ENCODE peak calls at places on chromosomes 3 and 15, in eight cellular contexts. Z is endothelial cell, F is non-pigmented ciliary epithelial cell, I is C1 segment of cervical spinal cord, H is breast epithelium, D is GDM1, K is GM04504, S is GM10248. N is an unnamed sample.

GRCh38 chr3:8931342-8931741 is 31.9 kb downstream of the RAD18 start:
- DNase-seq in H (no peak), D (no peak), I (no peak), Z (no peak), F (no peak), K (no peak), S (no peak), N (no peak)

GRCh38 chr3:158160958-158161357 is 51.1 kb downstream of the RSRC1 start:
- DNase-seq in H (no peak), F (no peak), Z (no peak), K (peak; percentile 73), I (no peak), D (no peak), S (no peak), N (peak; percentile 12)

GRCh38 chr3:13706451-13706850 is 157.5 kb downstream of the FBLN2 start:
- DNase-seq in D (no peak), I (no peak), K (no peak), H (peak; percentile 17), S (no peak), F (no peak), Z (no peak), N (no peak)

GRCh38 chr3:4394048-4394447 is 73.0 kb downstream of the SUMF1 start:
- DNase-seq in I (no peak), H (no peak), Z (no peak), D (peak; percentile 80), S (no peak), F (peak; percentile 51), K (no peak), N (no peak)

GRCh38 chr3:73216310-73216709 is 154.9 kb downstream of the EBLN2 start:
- DNase-seq in D (no peak), H (no peak), K (no peak), F (no peak), Z (no peak), S (no peak), I (no peak), N (no peak)

GRCh38 chr15:35092846-35093245 is 7.8 kb upstream of the NANOGP8 start:
- DNase-seq in I (no peak), H (no peak), F (no peak), K (no peak), D (no peak), Z (no peak), S (no peak), N (no peak)

GRCh38 chr3:25448750-25449684 is 21.0 kb downstream of the RARB start:
- DNase-seq in D (no peak), H (peak; percentile 84), Z (no peak), F (no peak), S (no peak), K (no peak), I (peak; percentile 55), N (peak; percentile 58)

GRCh38 chr3:47299396-47300318 is 16.9 kb downstream of the KLHL18 start:
- DNase-seq in K (no peak), H (no peak), Z (no peak), I (no peak), D (no peak), S (no peak), F (no peak), N (no peak)

GRCh38 chr3:188084751-188085595 is 69.0 kb upstream of the LPP start:
- DNase-seq in I (no peak), D (no peak), K (no peak), Z (peak; percentile 5), S (no peak), F (no peak), H (no peak), N (no peak)

GRCh38 chr15:40047413-40048154 is 8.6 kb upstream of the SRP14 start:
- DNase-seq in S (peak; percentile 77), D (no peak), F (no peak), H (no peak), I (peak; percentile 30), Z (no peak), K (no peak), N (peak; percentile 63)

GRCh38 chr15:67717776-67718175 is 107.5 kb upstream of the SKOR1 start:
- DNase-seq in H (no peak), Z (no peak), S (no peak), F (no peak), D (no peak), I (no peak), K (no peak), N (no peak)

GRCh38 chr3:66593978-66594377 is 93.2 kb upstream of the LRIG1 start:
- DNase-seq in K (no peak), F (peak; percentile 90), D (no peak), H (no peak), Z (no peak), I (no peak), S (no peak), N (peak; percentile 72)

GRCh38 chr15:76204558-76204845 is 106.8 kb downstream of the ETFA start:
- DNase-seq in I (no peak), F (no peak), H (no peak), Z (no peak), D (no peak), S (no peak), K (no peak), N (no peak)

GRCh38 chr3:45817788-45818523 is 21.6 kb upstream of the SLC6A20 start:
- DNase-seq in K (peak; percentile 76), S (no peak), D (no peak), I (no peak), Z (no peak), H (no peak), F (peak; percentile 92), N (peak; percentile 96)

GRCh38 chr15:39735120-39735717 is 47.4 kb downstream of the FSIP1 start:
- DNase-seq in K (no peak), Z (no peak), F (no peak), S (no peak), I (no peak), H (no peak), D (no peak), N (no peak)

GRCh38 chr3:48279926-48280325 is 39.0 kb downstream of the ZNF589 start:
- DNase-seq in S (no peak), K (no peak), Z (no peak), H (no peak), D (no peak), F (no peak), I (no peak), N (no peak)

GRCh38 chr3:76134166-76134565 is 348.8 kb upstream of the ZNF717 start:
- DNase-seq in Z (no peak), F (no peak), K (no peak), D (no peak), I (no peak), H (no peak), S (no peak), N (peak; percentile 31)

GRCh38 chr3:171195686-171196085 is 169.2 kb upstream of the SLC2A2 start:
- DNase-seq in H (no peak), Z (no peak), F (no peak), I (no peak), S (no peak), K (no peak), D (no peak), N (no peak)

GRCh38 chr15:78691167-78691872 is 50.3 kb upstream of the CHRNB4 start:
- DNase-seq in K (no peak), I (no peak), Z (no peak), S (no peak), F (no peak), H (no peak), D (no peak), N (no peak)

GRCh38 chr3:56681963-56682457 is 1.1 kb downstream of the TASOR start:
- DNase-seq in Z (no peak), S (no peak), K (no peak), F (no peak), D (no peak), I (no peak), H (no peak), N (no peak)

GRCh38 chr3:194540268-194540937 is 53.6 kb upstream of the ATP13A3 start:
- DNase-seq in I (peak; percentile 46), H (no peak), D (peak; percentile 33), K (no peak), S (no peak), Z (no peak), F (no peak), N (no peak)

GRCh38 chr3:172257638-172258400 is 190.4 kb downstream of the GHSR start:
- DNase-seq in Z (no peak), S (no peak), I (no peak), K (no peak), D (no peak), H (no peak), F (peak; percentile 70), N (peak; percentile 85)

GRCh38 chr3:31403197-31403596 is 129.5 kb upstream of the STT3B start:
- DNase-seq in D (no peak), Z (no peak), S (no peak), F (no peak), K (no peak), H (no peak), I (no peak), N (no peak)

GRCh38 chr15:65304393-65305143 is at the start of gene RNU5B-1:
- DNase-seq in F (peak; percentile 83), K (peak; percentile 88), Z (peak; percentile 68), I (peak; percentile 45), S (peak; percentile 82), H (no peak), D (peak; percentile 80), N (peak; percentile 95)

GRCh38 chr3:86995537-86995936 is 4.6 kb upstream of the VGLL3 start:
- DNase-seq in H (no peak), F (peak; percentile 85), Z (no peak), S (no peak), D (no peak), K (no peak), I (no peak), N (no peak)

GRCh38 chr3:25430942-25431570 is 3.0 kb downstream of the RARB start:
- DNase-seq in D (no peak), I (no peak), Z (no peak), H (no peak), K (no peak), F (no peak), S (no peak), N (peak; percentile 37)

GRCh38 chr15:49814709-49815108 is 193.9 kb downstream of the DTWD1 start:
- DNase-seq in H (no peak), F (no peak), Z (no peak), K (no peak), I (no peak), S (no peak), D (no peak), N (no peak)

GRCh38 chr15:101200181-101200580 is 51.7 kb downstream of the CHSY1 start:
- DNase-seq in K (no peak), Z (no peak), I (no peak), S (no peak), F (no peak), H (no peak), D (no peak), N (no peak)

GRCh38 chr15:38351466-38351865 is 98.8 kb downstream of the SPRED1 start:
- DNase-seq in Z (no peak), H (no peak), D (no peak), S (no peak), K (no peak), F (no peak), I (no peak), N (no peak)

GRCh38 chr3:48919215-48920138 is 835 bp downstream of the ARIH2 start:
- DNase-seq in H (no peak), F (no peak), K (no peak), S (peak; percentile 74), D (peak; percentile 16), I (peak; percentile 57), Z (peak; percentile 8), N (peak; percentile 67)

N was measured in Caki2.